ENCODE peak calls at places on chromosomes 3 and 15, in four cellular contexts. F is HepG2, Q is K562, O is GM12878. N is an unnamed sample.

GRCh38 chr3:152524198-152525140 is 255.7 kb downstream of the MBNL1 start:
- DNase-seq in F (peak; percentile 33), Q (no peak), O (no peak), N (peak; percentile 18)

GRCh38 chr3:69086133-69086722 is 1.5 kb downstream of the ARL6IP5 start:
- DNase-seq in F (peak; percentile 41), Q (no peak), O (no peak), N (peak; percentile 22)

GRCh38 chr3:148757238-148757930 is 59.7 kb downstream of the AGTR1 start:
- DNase-seq in F (no peak), Q (no peak), O (no peak), N (no peak)

GRCh38 chr15:25882466-25882865 is 19.3 kb upstream of the ATP10A start:
- DNase-seq in F (no peak), Q (no peak), O (no peak), N (no peak)

GRCh38 chr15:100786901-100787566 is 92.6 kb upstream of the ALDH1A3 start:
- DNase-seq in F (no peak), Q (no peak), O (no peak), N (no peak)

GRCh38 chr3:195892355-195893120 is 15.8 kb downstream of the TNK2 start:
- DNase-seq in F (peak; percentile 45), Q (no peak), O (no peak), N (no peak)

GRCh38 chr15:50107591-50108408 is 11.2 kb downstream of the ATP8B4 start:
- DNase-seq in F (no peak), Q (no peak), O (peak; percentile 68), N (no peak)

GRCh38 chr3:182682263-182683229 is 110.8 kb upstream of the ATP11B start:
- DNase-seq in F (peak; percentile 12), Q (peak; percentile 46), O (peak; percentile 5), N (peak; percentile 58)

GRCh38 chr15:38593523-38593922 is 28.9 kb upstream of the RASGRP1 start:
- DNase-seq in F (no peak), Q (peak; percentile 37), O (no peak), N (no peak)

GRCh38 chr15:64232400-64232799 is 69.6 kb upstream of the PPIB start:
- DNase-seq in F (peak; percentile 10), Q (peak; percentile 15), O (no peak), N (no peak)

GRCh38 chr3:19808834-19809233 is 125.2 kb downstream of the EFHB start:
- DNase-seq in F (no peak), Q (no peak), O (no peak), N (no peak)

GRCh38 chr15:77830041-77830440 is 197.3 kb upstream of the LINGO1 start:
- DNase-seq in F (no peak), Q (no peak), O (no peak), N (no peak)

GRCh38 chr15:65836665-65837064 is 32.6 kb upstream of the RAB11A start:
- DNase-seq in F (no peak), Q (no peak), O (no peak), N (no peak)

GRCh38 chr3:123751478-123751877 is 132.7 kb downstream of the MYLK start:
- DNase-seq in F (no peak), Q (no peak), O (no peak), N (no peak)

GRCh38 chr3:164467027-164467426 is 611.3 kb downstream of the SI start:
- DNase-seq in F (no peak), Q (no peak), O (no peak), N (no peak)

GRCh38 chr3:59873576-59874230 is 823.9 kb upstream of the CFAP20DC start:
- DNase-seq in F (no peak), Q (no peak), O (peak; percentile 12), N (no peak)

GRCh38 chr3:10373686-10374261 is 52.9 kb upstream of the SEC13 start:
- DNase-seq in F (no peak), Q (no peak), O (no peak), N (no peak)

GRCh38 chr3:111594205-111594604 is 941 bp downstream of the ZBED2 start:
- DNase-seq in F (no peak), Q (no peak), O (no peak), N (no peak)

GRCh38 chr3:189210251-189210770 is 38.5 kb downstream of the TPRG1 start:
- DNase-seq in F (no peak), Q (no peak), O (no peak), N (no peak)

GRCh38 chr3:38458796-38459498 is 5.3 kb downstream of the ACVR2B start:
- DNase-seq in F (no peak), Q (no peak), O (no peak), N (no peak)

GRCh38 chr15:79560384-79560783 is 128.2 kb downstream of the MINAR1 start:
- DNase-seq in F (no peak), Q (no peak), O (no peak), N (no peak)

GRCh38 chr3:111838133-111838532 is 20.9 kb upstream of the PHLDB2 start:
- DNase-seq in F (no peak), Q (no peak), O (no peak), N (no peak)

GRCh38 chr3:38653685-38654537 is 4.4 kb upstream of the SCN5A start:
- DNase-seq in F (no peak), Q (no peak), O (no peak), N (no peak)

GRCh38 chr15:89364741-89365450 is 30.3 kb upstream of the POLG start:
- DNase-seq in F (no peak), Q (no peak), O (no peak), N (no peak)

GRCh38 chr15:90465930-90466567 is 63.7 kb upstream of the CRTC3 start:
- DNase-seq in F (no peak), Q (no peak), O (no peak), N (no peak)

GRCh38 chr15:27730878-27731277 is 368.2 kb downstream of the OCA2 start:
- DNase-seq in F (no peak), Q (no peak), O (no peak), N (no peak)

GRCh38 chr3:152720941-152721718 is 113.8 kb upstream of the P2RY1 start:
- DNase-seq in F (no peak), Q (no peak), O (no peak), N (no peak)

GRCh38 chr3:138070006-138070405 is 45.4 kb downstream of the DZIP1L start:
- DNase-seq in F (no peak), Q (no peak), O (no peak), N (no peak)

GRCh38 chr3:11553436-11554235 is 90.1 kb downstream of the VGLL4 start:
- DNase-seq in F (no peak), Q (no peak), O (no peak), N (no peak)

GRCh38 chr15:37087050-37087691 is 13.2 kb downstream of the MEIS2 start:
- DNase-seq in F (no peak), Q (no peak), O (no peak), N (no peak)

GRCh38 chr15:87527416-87527815 is 729.1 kb downstream of the NTRK3 start:
- DNase-seq in F (no peak), Q (no peak), O (no peak), N (no peak)

GRCh38 chr15:72050700-72051099 is 67.2 kb downstream of the MYO9A start:
- DNase-seq in F (no peak), Q (no peak), O (no peak), N (no peak)

GRCh38 chr3:100971776-100972175 is 21.4 kb downstream of the ABI3BP start:
- DNase-seq in F (no peak), Q (no peak), O (no peak), N (no peak)

GRCh38 chr3:140078343-140078742 is 143.4 kb downstream of the CLSTN2 start:
- DNase-seq in F (no peak), Q (no peak), O (no peak), N (no peak)

GRCh38 chr3:69200384-69201068 is 78.1 kb upstream of the LMOD3 start:
- DNase-seq in F (peak; percentile 88), Q (no peak), O (no peak), N (peak; percentile 60)

GRCh38 chr15:45648521-45649200 is 13.8 kb downstream of the SQOR start:
- DNase-seq in F (peak; percentile 76), Q (no peak), O (no peak), N (no peak)

GRCh38 chr15:29151111-29151857 is 118.3 kb downstream of the NSMCE3 start:
- DNase-seq in F (no peak), Q (no peak), O (no peak), N (no peak)

GRCh38 chr3:35081902-35082301 is 557.4 kb upstream of the ARPP21 start:
- DNase-seq in F (no peak), Q (no peak), O (no peak), N (no peak)

DNA sequence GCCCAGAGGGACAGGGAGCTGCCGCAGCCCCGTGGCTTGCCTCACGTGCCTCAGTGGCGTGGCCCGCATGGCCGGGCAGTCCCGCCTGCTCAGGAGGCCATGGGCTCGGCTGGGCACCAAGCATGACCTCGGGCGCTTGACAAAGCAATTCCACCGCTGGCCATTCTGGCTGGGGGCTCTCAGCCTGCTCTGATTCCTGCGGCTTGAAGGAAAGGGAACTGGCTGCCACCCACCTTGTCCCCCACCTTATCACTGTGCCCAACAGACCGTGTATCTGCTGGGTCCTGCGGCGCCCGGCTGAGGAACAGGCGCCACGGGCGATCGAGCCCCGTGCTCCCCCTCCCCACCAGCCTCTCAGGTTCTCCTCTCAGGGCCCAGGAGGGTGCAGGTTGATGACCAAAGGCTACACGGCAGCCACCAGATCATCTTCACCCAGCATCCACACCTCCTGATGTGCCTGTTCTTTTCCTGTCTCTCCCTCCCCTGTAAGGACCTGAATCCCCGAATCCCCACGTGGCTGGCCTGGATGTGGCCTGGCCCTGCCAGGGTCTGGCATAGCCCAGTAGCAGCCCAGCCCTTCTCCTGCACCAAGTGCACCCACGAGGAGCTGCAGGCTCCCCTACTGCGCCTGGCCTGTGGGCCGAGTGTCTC is 20.6 kb downstream of the CYFIP1 start:
- DNase-seq in F (no peak), Q (no peak), O (no peak), N (no peak)
- TF ChIP-seq FOXM1 in F (no peak), Q (no peak), O (no peak), N (no peak)

DNA sequence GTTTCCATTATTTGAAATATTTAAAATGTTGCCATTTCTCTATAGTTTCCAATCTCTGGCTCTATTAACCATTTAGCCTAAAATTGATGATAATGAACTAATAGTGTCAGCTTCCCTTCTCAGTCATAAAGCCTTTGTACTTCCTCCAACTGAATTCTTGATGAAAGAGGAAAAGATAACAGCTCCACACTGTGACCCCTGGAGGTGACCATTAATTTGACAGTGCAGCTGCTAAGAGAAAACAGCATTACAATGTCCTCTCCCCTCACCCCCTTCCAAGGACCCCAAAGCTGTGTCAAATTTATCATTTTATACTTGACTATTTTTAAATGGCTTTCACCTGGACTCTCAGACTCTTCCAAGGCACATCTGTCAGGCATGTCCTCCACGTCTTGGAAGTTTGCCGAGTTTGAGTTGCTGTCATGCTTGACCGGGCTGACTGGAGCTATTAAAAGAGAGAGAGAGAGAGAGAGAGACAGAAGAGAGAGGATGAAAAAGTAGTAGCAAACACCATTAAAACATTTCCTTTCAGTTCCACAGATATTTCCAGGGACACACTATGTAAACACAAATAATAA is 236.5 kb downstream of the WDR72 start:
- DNase-seq in F (no peak), Q (no peak), O (no peak), N (no peak)
- TF ChIP-seq FOXK2 in F (no peak), Q (no peak), O (no peak), N (no peak)

GRCh38 chr3:181457190-181457589 is 254.5 kb upstream of the SOX2 start:
- DNase-seq in F (no peak), Q (no peak), O (no peak), N (no peak)
- TF ChIP-seq FOXM1 in F (no peak), Q (no peak), O (no peak), N (no peak)

DNA sequence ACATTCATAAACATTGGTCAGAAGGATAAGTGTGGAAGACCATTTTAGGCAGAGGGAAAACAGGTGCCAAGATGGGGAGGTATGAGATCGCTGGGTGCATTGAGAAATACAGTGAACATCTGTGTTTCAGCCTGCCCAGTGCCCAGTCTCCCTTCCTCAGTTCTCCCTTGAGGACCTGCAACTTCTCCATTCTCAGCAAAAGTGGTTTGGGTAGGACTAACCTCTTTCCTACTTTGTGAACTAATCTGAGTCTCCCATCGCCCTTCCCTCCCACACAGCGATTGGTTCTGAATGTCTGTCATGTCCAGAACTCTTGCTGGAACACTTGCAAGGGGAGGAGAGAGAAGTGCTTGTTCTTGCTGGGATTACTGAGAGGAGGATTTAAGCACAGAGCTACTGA is 10.9 kb upstream of the CCNL1 start:
- DNase-seq in F (no peak), Q (no peak), O (no peak), N (no peak)
- TF ChIP-seq FOXK2 in F (no peak), Q (no peak), O (no peak), N (no peak)